ENCODE peak calls at places on chromosomes 3 and 15, in seven cellular contexts. Z is upper lobe of right lung, Y is fibroblast of lung, K is neural crest cell, N is lower leg skin, F is HTR-8/SVneo, P is pancreas. R is an unnamed sample.
A peak's percentile ranks its signal among the peaks of the same experiment; 100 is the strongest.

GRCh38 chr15:73482184-73482583 is 39.2 kb downstream of the REC114 start:
- DNase-seq in Z (no peak), Y (no peak), P (no peak), N (no peak), K (no peak), F (no peak), R (no peak)

GRCh38 chr15:74397239-74398068 is 30.0 kb upstream of the CYP11A1 start:
- DNase-seq in Y (no peak), K (no peak), N (no peak), F (no peak), P (no peak), Z (no peak), R (no peak)

GRCh38 chr3:172038823-172039222 is 555 bp upstream of the FNDC3B start:
- DNase-seq in F (no peak), N (no peak), K (no peak), P (no peak), Z (no peak), Y (peak; percentile 30), R (no peak)

GRCh38 chr15:56225520-56225919 is 18.2 kb downstream of the RFX7 start:
- DNase-seq in K (no peak), Z (no peak), P (no peak), F (no peak), Y (no peak), N (no peak), R (no peak)

GRCh38 chr15:89898628-89899302 is 5.0 kb upstream of the AP3S2 start:
- DNase-seq in N (no peak), Y (peak; percentile 44), P (no peak), Z (no peak), K (no peak), F (peak; percentile 61), R (no peak)

GRCh38 chr3:12590096-12590495 is 33.2 kb downstream of the MKRN2 start:
- DNase-seq in P (no peak), Y (no peak), K (no peak), Z (no peak), N (no peak), F (no peak), R (no peak)

GRCh38 chr3:97971679-97972567 is at the start of gene RIOX2:
- DNase-seq in K (peak; percentile 41), Z (peak; percentile 92), Y (peak; percentile 72), F (peak; percentile 61), N (peak; percentile 61), P (peak; percentile 79), R (peak; percentile 35)

GRCh38 chr3:45659661-45660566 is 29.3 kb upstream of the SACM1L start:
- DNase-seq in Y (peak; percentile 79), N (no peak), K (peak; percentile 73), P (peak; percentile 54), Z (peak; percentile 85), F (no peak), R (peak; percentile 67)

GRCh38 chr15:85706779-85707518 is 87.8 kb downstream of the KLHL25 start:
- DNase-seq in F (no peak), Z (no peak), Y (peak; percentile 85), N (no peak), P (no peak), K (no peak), R (no peak)

GRCh38 chr3:16824085-16824696 is 60.6 kb upstream of the PLCL2 start:
- DNase-seq in Y (no peak), Z (no peak), K (no peak), F (no peak), N (no peak), P (no peak), R (no peak)

R was measured in tibial nerve.